ENCODE peak calls at places on chromosomes 11 and 22, in six cellular contexts. O is cardiac muscle cell, X is AG04450, D is BJ, U is esophagus squamous epithelium, L is IMR-90. J is an unnamed sample. For H3K27me3, the result is how much of the 10 kb centered on the place peaks cover.

GRCh38 chr11:20013346-20014066 is 146.8 kb downstream of the DBX1 start:
- DNase-seq in O (peak), X (no peak), D (no peak), U (no peak), L (peak), J (no peak)

GRCh38 chr22:20749453-20749852 is 24.5 kb upstream of the SERPIND1 start:
- DNase-seq in O (no peak), X (no peak), D (no peak), U (no peak), L (no peak), J (no peak)

GRCh38 chr22:45318168-45318557 is 8.4 kb downstream of the FAM118A start:
- DNase-seq in O (peak), X (peak), D (peak), U (no peak), L (peak), J (peak)

GRCh38 chr11:61679301-61679700 is 890 bp upstream of the DAGLA start:
- DNase-seq in O (no peak), X (no peak), D (no peak), U (no peak), L (no peak), J (no peak)

GRCh38 chr22:45502215-45503070 is at the start of gene FBLN1:
- DNase-seq in O (peak), X (no peak), D (no peak), U (no peak), L (no peak), J (no peak)

GRCh38 chr11:59207988-59208432 is 4.7 kb downstream of the MPEG1 start:
- DNase-seq in O (peak), X (peak), D (peak), U (no peak), L (peak), J (peak)

GRCh38 chr22:37214431-37215025 is 2.3 kb upstream of the SSTR3 start:
- DNase-seq in O (no peak), X (no peak), D (no peak), U (no peak), L (no peak), J (no peak)

GRCh38 chr11:416757-417621 is 2.2 kb upstream of the SIGIRR start:
- DNase-seq in O (peak), X (no peak), D (no peak), U (no peak), L (no peak), J (no peak)

GRCh38 chr22:40749006-40749405 is 69.7 kb downstream of the MCHR1 start:
- DNase-seq in O (no peak), X (no peak), D (no peak), U (no peak), L (no peak), J (no peak)

GRCh38 chr22:36753120-36753802 is 22.7 kb downstream of the IFT27 start:
- DNase-seq in O (no peak), X (no peak), D (no peak), U (no peak), L (no peak), J (no peak)

GRCh38 chr22:36368359-36368983 is 19.3 kb downstream of the MYH9 start:
- DNase-seq in O (peak), X (peak), D (no peak), U (no peak), L (peak), J (no peak)

GRCh38 chr22:33112606-33113005 is 54.4 kb upstream of the SYN3 start:
- DNase-seq in O (no peak), X (no peak), D (no peak), U (no peak), L (no peak), J (peak)

GRCh38 chr11:123054301-123055065 is 7.5 kb downstream of the HSPA8 start:
- DNase-seq in O (peak), X (peak), D (no peak), U (no peak), L (peak), J (no peak)

GRCh38 chr11:65781152-65781961 is 581 bp upstream of the AP5B1 start:
- DNase-seq in O (peak), X (no peak), D (no peak), U (no peak), L (no peak), J (no peak)

GRCh38 chr11:56234155-56234554 is at the start of gene OR5T2:
- DNase-seq in O (no peak), X (no peak), D (no peak), U (no peak), L (no peak), J (no peak)

GRCh38 chr11:70420496-70420895 is 22.2 kb downstream of the CTTN start:
- DNase-seq in O (no peak), X (no peak), D (no peak), U (no peak), L (no peak), J (no peak)

GRCh38 chr11:127042445-127042844 is 41.9 kb upstream of the KIRREL3 start:
- DNase-seq in O (no peak), X (peak), D (peak), U (no peak), L (peak), J (no peak)

GRCh38 chr11:100640646-100641045 is 46.4 kb upstream of the ARHGAP42 start:
- DNase-seq in O (no peak), X (no peak), D (no peak), U (no peak), L (peak), J (no peak)

GRCh38 chr11:60122414-60123036 is 34.1 kb downstream of the MS4A2 start:
- DNase-seq in O (no peak), X (no peak), D (no peak), U (no peak), L (no peak), J (no peak)

GRCh38 chr11:122976734-122977454 is 4.7 kb downstream of the BSX start:
- DNase-seq in O (no peak), X (no peak), D (no peak), U (no peak), L (no peak), J (no peak)

GRCh38 chr22:30970356-30970746 is 1.3 kb downstream of the TUG1 start:
- DNase-seq in O (no peak), X (no peak), D (no peak), U (no peak), L (no peak), J (no peak)

GRCh38 chr11:132142102-132142501 is 771.7 kb downstream of the NTM start:
- DNase-seq in O (no peak), X (no peak), D (no peak), U (no peak), L (no peak), J (no peak)

GRCh38 chr22:29947410-29948387 is 64.7 kb downstream of the MTMR3 start:
- DNase-seq in O (peak), X (no peak), D (no peak), U (no peak), L (peak), J (no peak)

GRCh38 chr11:122617297-122617696 is 38.2 kb upstream of the UBASH3B start:
- DNase-seq in O (no peak), X (no peak), D (no peak), U (no peak), L (peak), J (no peak)

GRCh38 chr11:69460540-69461257 is 20.8 kb upstream of the LINC01488 start:
- DNase-seq in O (peak), X (peak), D (peak), U (no peak), L (peak), J (no peak)

GRCh38 chr11:32176223-32176811 is 85.4 kb downstream of the RCN1 start:
- DNase-seq in O (peak), X (peak), D (peak), U (peak), L (peak), J (no peak)

GRCh38 chr11:121800704-121801516 is 315.1 kb downstream of the BLID start:
- DNase-seq in O (peak), X (no peak), D (no peak), U (no peak), L (no peak), J (no peak)

DNA sequence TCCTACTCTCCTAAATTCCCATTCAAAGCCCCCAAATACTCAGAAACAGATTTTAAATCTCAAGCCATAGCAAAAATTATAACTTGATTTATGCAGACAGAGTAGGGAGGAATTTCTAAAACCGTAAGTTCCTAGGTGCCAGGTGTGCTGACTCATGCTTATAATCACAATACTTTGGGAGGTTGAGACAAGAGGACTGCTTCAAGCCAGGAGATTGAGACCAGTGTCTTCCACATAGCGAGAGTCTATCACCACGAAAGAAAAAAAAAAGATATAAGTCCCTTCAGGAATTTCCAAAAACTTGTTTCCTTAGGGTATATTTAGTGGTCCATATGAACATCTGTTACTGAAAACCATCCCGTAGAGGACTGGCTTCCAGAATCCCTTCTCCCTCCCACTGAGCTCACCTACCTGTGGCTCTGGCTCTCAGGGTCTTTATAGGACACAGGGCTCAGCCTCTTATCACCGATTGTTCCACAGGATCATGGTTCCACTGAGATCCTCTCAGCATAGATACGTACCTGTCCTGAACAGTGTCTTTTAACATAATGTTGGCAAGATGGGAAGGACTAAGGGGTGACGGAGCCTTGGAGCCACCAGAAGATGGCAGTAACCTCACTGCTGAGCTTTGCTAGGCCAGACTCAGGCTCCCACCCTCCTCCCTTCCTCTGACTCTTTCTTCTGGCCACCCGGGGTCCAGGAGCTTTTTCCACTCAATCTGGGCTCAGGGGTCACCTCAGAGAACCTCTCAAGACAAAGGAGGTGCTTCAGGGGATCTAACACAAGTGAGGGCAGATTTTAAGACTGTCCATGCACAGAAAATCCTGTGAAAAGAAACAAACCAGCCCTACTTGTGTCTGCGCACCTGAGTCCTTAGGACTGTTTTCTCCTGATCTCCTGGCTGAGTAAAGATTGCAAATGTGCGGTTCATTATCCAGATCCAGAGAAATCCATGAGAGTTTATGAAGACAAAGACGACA is 117.5 kb upstream of the TOP3B start:
- DNase-seq in O (peak), X (no peak), D (no peak), U (no peak), L (peak), J (no peak)
- TF ChIP-seq CTCF in O (peak), X (peak), D (peak), U (no peak), L (peak), J (peak)

GRCh38 chr11:118622376-118623290 is 15.2 kb downstream of the PHLDB1 start:
- DNase-seq in O (peak), X (no peak), D (no peak), U (no peak), L (peak), J (no peak)
- H3K4me3 ChIP-seq in O (peak), X (peak), D (peak), U (peak), L (peak), J (no peak)

DNA sequence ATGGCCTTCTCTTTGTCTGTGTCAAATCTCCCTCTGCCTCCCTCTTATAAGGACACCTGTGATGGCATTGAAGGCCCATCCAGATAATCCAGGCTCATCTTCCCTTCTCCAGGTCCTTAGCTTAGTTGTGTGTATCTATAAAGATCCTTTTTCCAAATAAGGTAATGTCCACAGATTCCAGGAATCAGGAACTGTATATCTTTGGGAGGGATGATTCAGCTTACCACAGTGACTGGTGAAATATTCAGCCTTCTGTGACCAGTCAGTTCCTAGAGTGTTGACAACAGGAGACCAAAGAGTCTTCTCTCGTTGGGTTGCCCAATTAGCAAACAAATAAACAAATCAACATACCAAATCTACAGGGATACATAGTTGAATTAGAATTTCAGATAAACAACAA is 175.8 kb downstream of the MPPED1 start:
- DNase-seq in O (peak), X (no peak), D (no peak), U (no peak), L (peak), J (no peak)
- H3K27me3 ChIP-seq in O (under half), X (under half), D (under half), U (under half), L (under half), J (under half)

DNA sequence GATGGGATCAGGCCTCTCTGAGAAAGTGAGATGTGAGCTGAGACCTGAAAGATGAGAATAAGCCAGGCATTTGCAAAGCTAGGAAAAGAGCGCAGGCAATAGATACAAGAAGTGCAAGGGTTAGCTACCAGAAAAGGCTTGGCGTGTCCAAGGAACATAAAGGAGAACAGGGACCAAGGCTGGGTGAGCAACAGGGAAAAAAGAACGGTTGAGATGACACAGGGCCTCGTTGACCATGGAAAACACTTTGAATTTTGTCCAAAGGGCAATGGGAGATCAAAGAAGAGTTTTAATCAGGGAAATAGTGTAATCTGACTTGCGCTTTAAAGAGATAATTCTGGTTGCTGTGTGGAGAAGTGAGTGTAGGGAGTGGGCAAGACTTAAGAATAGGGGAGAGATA is 35.0 kb downstream of the RAB30 start:
- DNase-seq in O (no peak), X (no peak), D (no peak), U (no peak), L (no peak), J (no peak)
- TF ChIP-seq CTCF in O (no peak), X (no peak), D (no peak), U (no peak), L (no peak), J (no peak)

GRCh38 chr11:111575748-111576147 is 26.5 kb upstream of the SIK2 start:
- DNase-seq in O (no peak), X (no peak), D (no peak), U (no peak), L (no peak), J (no peak)

GRCh38 chr11:111571829-111572501 is 30.3 kb upstream of the SIK2 start:
- DNase-seq in O (peak), X (no peak), D (no peak), U (no peak), L (peak), J (no peak)

GRCh38 chr11:111573821-111574249 is 28.4 kb upstream of the SIK2 start:
- DNase-seq in O (peak), X (no peak), D (no peak), U (no peak), L (no peak), J (no peak)

GRCh38 chr11:111570796-111571195 is 30.3 kb downstream of the LAYN start:
- DNase-seq in O (no peak), X (no peak), D (no peak), U (no peak), L (no peak), J (no peak)

GRCh38 chr11:111574373-111575230 is 27.6 kb upstream of the SIK2 start:
- DNase-seq in O (no peak), X (no peak), D (no peak), U (no peak), L (no peak), J (no peak)
- H3K4me3 ChIP-seq in O (no peak), X (no peak), D (no peak), U (peak), L (no peak), J (no peak)